ENCODE peak calls at places on chromosome 7, in six cellular contexts. One of them, this sample, is unnamed.

GRCh38 chr7:155119801-155120382 is 49.8 kb downstream of the HTR5A start:
- DNase-seq in CD4-positive, CD25-positive, alpha-beta regulatory T cell: no peak
- DNase-seq in psoas muscle: no peak
- DNase-seq in fibroblast of the aortic adventitia: no peak
- DNase-seq in upper lobe of left lung: no peak
- DNase-seq in heart left ventricle: no peak
- DNase-seq in this sample: no peak

GRCh38 chr7:155571581-155572345 is 25.4 kb upstream of the CNPY1 start:
- DNase-seq in heart left ventricle: no peak
- DNase-seq in fibroblast of the aortic adventitia: no peak
- DNase-seq in CD4-positive, CD25-positive, alpha-beta regulatory T cell: no peak
- DNase-seq in psoas muscle: no peak
- DNase-seq in upper lobe of left lung: no peak
- DNase-seq in this sample: no peak

GRCh38 chr7:70406419-70407189 is 725.3 kb upstream of the GALNT17 start:
- DNase-seq in psoas muscle: no peak
- DNase-seq in upper lobe of left lung: no peak
- DNase-seq in CD4-positive, CD25-positive, alpha-beta regulatory T cell: no peak
- DNase-seq in fibroblast of the aortic adventitia: no peak
- DNase-seq in heart left ventricle: no peak
- DNase-seq in this sample: peak

GRCh38 chr7:107396990-107397389 is 72.9 kb upstream of the GPR22 start:
- DNase-seq in upper lobe of left lung: no peak
- DNase-seq in fibroblast of the aortic adventitia: no peak
- DNase-seq in CD4-positive, CD25-positive, alpha-beta regulatory T cell: no peak
- DNase-seq in psoas muscle: no peak
- DNase-seq in heart left ventricle: no peak
- DNase-seq in this sample: no peak

GRCh38 chr7:87483131-87483530 is 7.7 kb upstream of the ABCB4 start:
- DNase-seq in psoas muscle: no peak
- DNase-seq in fibroblast of the aortic adventitia: no peak
- DNase-seq in upper lobe of left lung: no peak
- DNase-seq in heart left ventricle: no peak
- DNase-seq in CD4-positive, CD25-positive, alpha-beta regulatory T cell: no peak
- DNase-seq in this sample: no peak

GRCh38 chr7:139777304-139777890 is 401 bp downstream of the HIPK2 start:
- DNase-seq in CD4-positive, CD25-positive, alpha-beta regulatory T cell: peak
- DNase-seq in fibroblast of the aortic adventitia: no peak
- DNase-seq in upper lobe of left lung: peak
- DNase-seq in psoas muscle: peak
- DNase-seq in heart left ventricle: peak
- DNase-seq in this sample: peak

GRCh38 chr7:4030346-4030745 is 651.7 kb upstream of the FOXK1 start:
- DNase-seq in heart left ventricle: no peak
- DNase-seq in CD4-positive, CD25-positive, alpha-beta regulatory T cell: no peak
- DNase-seq in fibroblast of the aortic adventitia: no peak
- DNase-seq in psoas muscle: no peak
- DNase-seq in upper lobe of left lung: no peak
- DNase-seq in this sample: no peak

GRCh38 chr7:149813254-149814035 is 24.7 kb upstream of the ZNF862 start:
- DNase-seq in upper lobe of left lung: peak
- DNase-seq in psoas muscle: no peak
- DNase-seq in fibroblast of the aortic adventitia: no peak
- DNase-seq in CD4-positive, CD25-positive, alpha-beta regulatory T cell: no peak
- DNase-seq in heart left ventricle: no peak
- DNase-seq in this sample: no peak

GRCh38 chr7:106660862-106661720 is at the start of gene CCDC71L:
- DNase-seq in psoas muscle: peak
- DNase-seq in CD4-positive, CD25-positive, alpha-beta regulatory T cell: peak
- DNase-seq in heart left ventricle: peak
- DNase-seq in fibroblast of the aortic adventitia: peak
- DNase-seq in upper lobe of left lung: peak
- DNase-seq in this sample: peak

GRCh38 chr7:155439311-155440017 is 18.5 kb upstream of the EN2 start:
- DNase-seq in psoas muscle: no peak
- DNase-seq in CD4-positive, CD25-positive, alpha-beta regulatory T cell: no peak
- DNase-seq in heart left ventricle: no peak
- DNase-seq in upper lobe of left lung: no peak
- DNase-seq in fibroblast of the aortic adventitia: no peak
- DNase-seq in this sample: no peak

GRCh38 chr7:72447465-72448204 is 35.5 kb upstream of the CALN1 start:
- DNase-seq in fibroblast of the aortic adventitia: no peak
- DNase-seq in psoas muscle: no peak
- DNase-seq in heart left ventricle: no peak
- DNase-seq in upper lobe of left lung: peak
- DNase-seq in CD4-positive, CD25-positive, alpha-beta regulatory T cell: no peak
- DNase-seq in this sample: no peak

GRCh38 chr7:56105508-56105907 is 768 bp downstream of the CHCHD2 start:
- DNase-seq in psoas muscle: no peak
- DNase-seq in fibroblast of the aortic adventitia: peak
- DNase-seq in CD4-positive, CD25-positive, alpha-beta regulatory T cell: peak
- DNase-seq in heart left ventricle: no peak
- DNase-seq in upper lobe of left lung: no peak
- DNase-seq in this sample: peak

GRCh38 chr7:108033776-108034497 is 31.0 kb upstream of the LAMB1 start:
- DNase-seq in upper lobe of left lung: no peak
- DNase-seq in psoas muscle: no peak
- DNase-seq in fibroblast of the aortic adventitia: no peak
- DNase-seq in CD4-positive, CD25-positive, alpha-beta regulatory T cell: no peak
- DNase-seq in heart left ventricle: no peak
- DNase-seq in this sample: no peak

GRCh38 chr7:36086571-36086970 is 66.5 kb upstream of the EEPD1 start:
- DNase-seq in psoas muscle: no peak
- DNase-seq in fibroblast of the aortic adventitia: no peak
- DNase-seq in upper lobe of left lung: no peak
- DNase-seq in heart left ventricle: no peak
- DNase-seq in CD4-positive, CD25-positive, alpha-beta regulatory T cell: no peak
- DNase-seq in this sample: no peak

GRCh38 chr7:108453320-108453719 is 2.9 kb downstream of the NRCAM start:
- DNase-seq in CD4-positive, CD25-positive, alpha-beta regulatory T cell: no peak
- DNase-seq in heart left ventricle: no peak
- DNase-seq in fibroblast of the aortic adventitia: no peak
- DNase-seq in psoas muscle: no peak
- DNase-seq in upper lobe of left lung: no peak
- DNase-seq in this sample: no peak

GRCh38 chr7:135994466-135995205 is 17.5 kb upstream of the MTPN start:
- DNase-seq in CD4-positive, CD25-positive, alpha-beta regulatory T cell: no peak
- DNase-seq in upper lobe of left lung: no peak
- DNase-seq in psoas muscle: no peak
- DNase-seq in heart left ventricle: no peak
- DNase-seq in fibroblast of the aortic adventitia: peak
- DNase-seq in this sample: peak

GRCh38 chr7:120564145-120564544 is 291.2 kb downstream of the KCND2 start:
- DNase-seq in CD4-positive, CD25-positive, alpha-beta regulatory T cell: no peak
- DNase-seq in psoas muscle: no peak
- DNase-seq in heart left ventricle: no peak
- DNase-seq in fibroblast of the aortic adventitia: no peak
- DNase-seq in upper lobe of left lung: no peak
- DNase-seq in this sample: no peak
- H3K4me3 ChIP-seq in CD4-positive, CD25-positive, alpha-beta regulatory T cell: no peak
- H3K4me3 ChIP-seq in psoas muscle: no peak
- H3K4me3 ChIP-seq in heart left ventricle: no peak
- H3K4me3 ChIP-seq in fibroblast of the aortic adventitia: no peak
- H3K4me3 ChIP-seq in upper lobe of left lung: no peak
- H3K4me3 ChIP-seq in this sample: no peak

GRCh38 chr7:95590387-95591248 is 5.7 kb downstream of the PDK4 start:
- DNase-seq in fibroblast of the aortic adventitia: no peak
- DNase-seq in psoas muscle: no peak
- DNase-seq in upper lobe of left lung: no peak
- DNase-seq in CD4-positive, CD25-positive, alpha-beta regulatory T cell: no peak
- DNase-seq in heart left ventricle: no peak
- DNase-seq in this sample: no peak
- H3K4me3 ChIP-seq in fibroblast of the aortic adventitia: no peak
- H3K4me3 ChIP-seq in psoas muscle: peak
- H3K4me3 ChIP-seq in upper lobe of left lung: peak
- H3K4me3 ChIP-seq in CD4-positive, CD25-positive, alpha-beta regulatory T cell: no peak
- H3K4me3 ChIP-seq in heart left ventricle: peak
- H3K4me3 ChIP-seq in this sample: no peak

DNA sequence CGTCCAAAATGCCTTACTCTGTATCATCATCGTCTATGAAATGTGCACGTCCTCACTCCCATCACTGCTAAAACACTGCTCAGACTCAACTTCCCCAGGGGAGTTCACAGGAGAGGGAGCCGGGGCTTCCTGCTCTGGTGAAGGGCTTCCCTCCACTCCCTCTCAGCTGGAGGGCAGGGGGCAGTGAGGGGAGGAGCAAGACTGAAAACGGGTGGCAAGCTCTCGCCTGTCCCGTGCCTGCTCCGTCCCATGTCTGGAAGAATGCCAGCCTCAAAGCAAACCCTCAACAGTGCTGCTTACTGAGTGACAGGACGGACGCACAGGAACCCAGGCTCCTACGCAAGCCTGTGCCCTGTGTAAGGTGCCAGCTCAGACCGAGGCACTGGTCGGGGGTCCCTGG is 25.1 kb downstream of the PRKAG2 start:
- DNase-seq in heart left ventricle: peak
- DNase-seq in CD4-positive, CD25-positive, alpha-beta regulatory T cell: no peak
- DNase-seq in upper lobe of left lung: no peak
- DNase-seq in psoas muscle: no peak
- DNase-seq in fibroblast of the aortic adventitia: no peak
- DNase-seq in this sample: no peak
- H3K4me3 ChIP-seq in heart left ventricle: peak
- H3K4me3 ChIP-seq in CD4-positive, CD25-positive, alpha-beta regulatory T cell: no peak
- H3K4me3 ChIP-seq in upper lobe of left lung: peak
- H3K4me3 ChIP-seq in psoas muscle: no peak
- H3K4me3 ChIP-seq in fibroblast of the aortic adventitia: no peak
- H3K4me3 ChIP-seq in this sample: no peak

GRCh38 chr7:99121496-99122021 is 22.3 kb downstream of the SMURF1 start:
- DNase-seq in fibroblast of the aortic adventitia: peak
- DNase-seq in heart left ventricle: peak
- DNase-seq in psoas muscle: no peak
- DNase-seq in CD4-positive, CD25-positive, alpha-beta regulatory T cell: no peak
- DNase-seq in upper lobe of left lung: no peak
- DNase-seq in this sample: peak
- H3K4me3 ChIP-seq in fibroblast of the aortic adventitia: peak
- H3K4me3 ChIP-seq in heart left ventricle: no peak
- H3K4me3 ChIP-seq in psoas muscle: peak
- H3K4me3 ChIP-seq in CD4-positive, CD25-positive, alpha-beta regulatory T cell: no peak
- H3K4me3 ChIP-seq in upper lobe of left lung: no peak
- H3K4me3 ChIP-seq in this sample: peak

GRCh38 chr7:96322847-96323461 is 1.1 kb upstream of the SLC25A13 start:
- DNase-seq in heart left ventricle: no peak
- DNase-seq in CD4-positive, CD25-positive, alpha-beta regulatory T cell: no peak
- DNase-seq in fibroblast of the aortic adventitia: no peak
- DNase-seq in upper lobe of left lung: no peak
- DNase-seq in psoas muscle: no peak
- DNase-seq in this sample: no peak
- H3K4me3 ChIP-seq in heart left ventricle: no peak
- H3K4me3 ChIP-seq in CD4-positive, CD25-positive, alpha-beta regulatory T cell: no peak
- H3K4me3 ChIP-seq in fibroblast of the aortic adventitia: no peak
- H3K4me3 ChIP-seq in upper lobe of left lung: no peak
- H3K4me3 ChIP-seq in psoas muscle: no peak
- H3K4me3 ChIP-seq in this sample: no peak

DNA sequence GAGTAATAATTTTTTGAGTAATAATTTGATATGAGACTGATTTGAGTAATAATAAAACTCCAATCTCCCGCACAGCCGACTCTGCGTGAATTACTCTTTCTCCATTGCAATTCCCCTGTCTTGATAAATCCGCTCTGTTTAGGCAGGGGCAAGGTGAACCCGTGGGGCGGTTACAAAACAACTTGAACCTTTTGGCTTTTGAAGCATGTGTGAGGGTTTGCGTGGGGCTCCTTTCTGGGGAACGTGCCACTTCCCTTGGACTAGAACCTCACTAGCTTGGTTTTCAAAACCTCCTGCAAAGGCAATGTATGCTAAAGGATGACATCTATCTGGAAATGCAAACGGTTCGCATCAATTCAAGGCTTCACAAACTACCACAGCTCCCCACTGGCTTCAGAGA is 1.5 kb downstream of the CRPPA start:
- DNase-seq in psoas muscle: no peak
- DNase-seq in upper lobe of left lung: no peak
- DNase-seq in fibroblast of the aortic adventitia: no peak
- DNase-seq in CD4-positive, CD25-positive, alpha-beta regulatory T cell: no peak
- DNase-seq in heart left ventricle: no peak
- DNase-seq in this sample: no peak
- H3K4me3 ChIP-seq in psoas muscle: peak
- H3K4me3 ChIP-seq in upper lobe of left lung: no peak
- H3K4me3 ChIP-seq in fibroblast of the aortic adventitia: no peak
- H3K4me3 ChIP-seq in CD4-positive, CD25-positive, alpha-beta regulatory T cell: no peak
- H3K4me3 ChIP-seq in heart left ventricle: peak
- H3K4me3 ChIP-seq in this sample: peak

GRCh38 chr7:80533287-80533686 is 21.4 kb upstream of the GNAT3 start:
- DNase-seq in upper lobe of left lung: no peak
- DNase-seq in fibroblast of the aortic adventitia: peak
- DNase-seq in psoas muscle: no peak
- DNase-seq in heart left ventricle: no peak
- DNase-seq in CD4-positive, CD25-positive, alpha-beta regulatory T cell: no peak
- DNase-seq in this sample: peak
- H3K4me3 ChIP-seq in upper lobe of left lung: no peak
- H3K4me3 ChIP-seq in fibroblast of the aortic adventitia: no peak
- H3K4me3 ChIP-seq in psoas muscle: no peak
- H3K4me3 ChIP-seq in heart left ventricle: no peak
- H3K4me3 ChIP-seq in CD4-positive, CD25-positive, alpha-beta regulatory T cell: no peak
- H3K4me3 ChIP-seq in this sample: no peak

GRCh38 chr7:13115157-13115772 is 427.8 kb downstream of the ARL4A start:
- DNase-seq in psoas muscle: no peak
- DNase-seq in upper lobe of left lung: no peak
- DNase-seq in CD4-positive, CD25-positive, alpha-beta regulatory T cell: no peak
- DNase-seq in fibroblast of the aortic adventitia: peak
- DNase-seq in heart left ventricle: no peak
- DNase-seq in this sample: no peak
- H3K4me3 ChIP-seq in psoas muscle: no peak
- H3K4me3 ChIP-seq in upper lobe of left lung: no peak
- H3K4me3 ChIP-seq in CD4-positive, CD25-positive, alpha-beta regulatory T cell: no peak
- H3K4me3 ChIP-seq in fibroblast of the aortic adventitia: no peak
- H3K4me3 ChIP-seq in heart left ventricle: no peak
- H3K4me3 ChIP-seq in this sample: no peak

DNA sequence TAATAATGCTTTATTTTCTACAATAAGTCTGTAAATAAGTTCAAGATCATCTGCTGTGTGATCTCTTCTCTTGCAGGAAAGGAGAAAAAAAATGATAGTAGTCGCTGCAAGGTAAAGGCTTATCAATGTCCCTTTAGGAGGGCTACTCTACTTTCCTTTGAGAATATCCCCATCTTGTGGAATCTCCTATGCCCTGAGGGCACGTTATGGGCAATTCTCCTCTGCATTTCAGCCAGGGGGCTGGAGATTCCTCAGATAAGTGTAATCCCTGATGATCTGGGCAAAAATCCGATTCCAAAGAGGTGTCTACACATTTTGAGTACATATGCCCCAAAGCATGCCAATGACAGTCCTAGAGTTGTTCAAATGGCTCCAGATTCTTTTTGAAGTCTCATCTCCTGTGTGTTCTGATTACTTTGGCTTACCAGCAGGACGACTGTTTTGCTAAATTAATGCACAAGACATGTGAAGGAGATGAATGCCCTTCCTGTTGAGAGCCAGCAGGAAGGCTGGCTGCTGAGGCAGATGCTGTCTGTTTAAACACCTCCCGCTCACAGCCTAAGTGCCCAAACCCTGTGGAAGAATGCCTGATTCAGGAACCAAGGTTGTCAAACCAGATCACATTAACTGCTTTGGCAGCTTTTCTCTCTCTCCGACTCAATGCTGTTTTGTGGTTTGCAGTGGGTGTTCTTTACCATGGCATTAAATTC is 171.2 kb upstream of the COL1A2 start:
- DNase-seq in CD4-positive, CD25-positive, alpha-beta regulatory T cell: no peak
- DNase-seq in psoas muscle: no peak
- DNase-seq in upper lobe of left lung: no peak
- DNase-seq in fibroblast of the aortic adventitia: peak
- DNase-seq in heart left ventricle: no peak
- DNase-seq in this sample: peak
- H3K4me3 ChIP-seq in CD4-positive, CD25-positive, alpha-beta regulatory T cell: no peak
- H3K4me3 ChIP-seq in psoas muscle: no peak
- H3K4me3 ChIP-seq in upper lobe of left lung: no peak
- H3K4me3 ChIP-seq in fibroblast of the aortic adventitia: no peak
- H3K4me3 ChIP-seq in heart left ventricle: no peak
- H3K4me3 ChIP-seq in this sample: no peak

This sample was measured in AG10803.